ENCODE peak calls at places on chromosomes 13 and 19, in five cellular contexts. K is ELF-1, D is nucleus accumbens, Y is GM12865, C is midbrain. F is an unnamed sample.

GRCh38 chr19:611506-611869 is 21.8 kb downstream of the HCN2 start:
- DNase-seq in Y (peak; percentile 54), K (no peak), C (no peak), D (no peak), F (peak; percentile 46)

GRCh38 chr19:1387684-1388636 is 4.3 kb downstream of the NDUFS7 start:
- DNase-seq in C (no peak), K (no peak), Y (no peak), D (peak; percentile 39), F (no peak)

GRCh38 chr13:72716776-72717175 is 10.7 kb downstream of the MZT1 start:
- DNase-seq in D (no peak), Y (no peak), C (no peak), K (no peak), F (no peak)

GRCh38 chr13:30818323-30818960 is 83.1 kb downstream of the ALOX5AP start:
- DNase-seq in Y (no peak), K (no peak), C (no peak), D (no peak), F (peak; percentile 58)

GRCh38 chr19:48196933-48197665 is 26.6 kb downstream of the ZSWIM9 start:
- DNase-seq in D (no peak), K (peak; percentile 22), Y (no peak), C (no peak), F (no peak)

GRCh38 chr13:50474094-50474654 is 369.3 kb downstream of the DLEU7 start:
- DNase-seq in Y (no peak), D (no peak), K (no peak), C (no peak), F (no peak)

GRCh38 chr19:2428027-2428690 is 773 bp upstream of the TIMM13 start:
- DNase-seq in K (peak; percentile 79), C (peak; percentile 23), Y (no peak), D (no peak), F (peak; percentile 66)

GRCh38 chr19:45123440-45123850 is 30.5 kb downstream of the PPP1R37 start:
- DNase-seq in C (no peak), Y (no peak), K (peak; percentile 91), D (no peak), F (peak; percentile 90)

GRCh38 chr13:79386125-79386822 is 19.8 kb downstream of the RBM26 start:
- DNase-seq in C (no peak), Y (peak; percentile 22), D (no peak), K (no peak), F (no peak)

GRCh38 chr13:75685239-75685697 is 49.1 kb downstream of the LMO7 start:
- DNase-seq in C (no peak), K (peak; percentile 87), D (no peak), Y (no peak), F (peak; percentile 92)

GRCh38 chr13:106919638-106920037 is 351.7 kb upstream of the ARGLU1 start:
- DNase-seq in Y (no peak), D (no peak), C (no peak), K (peak; percentile 35), F (no peak)

GRCh38 chr19:50705422-50706019 is 14.1 kb downstream of the SHANK1 start:
- DNase-seq in D (no peak), K (peak; percentile 81), C (no peak), Y (peak; percentile 69), F (peak; percentile 82)

GRCh38 chr19:29267701-29268100 is 54.8 kb upstream of the UQCRFS1 start:
- DNase-seq in C (no peak), Y (no peak), K (no peak), D (no peak), F (no peak)

GRCh38 chr19:10644351-10645007 is 9.7 kb upstream of the ILF3 start:
- DNase-seq in C (peak; percentile 88), Y (peak; percentile 86), D (peak; percentile 52), K (peak; percentile 89), F (peak; percentile 94)

GRCh38 chr13:37306778-37307544 is 201.5 kb upstream of the CSNK1A1L start:
- DNase-seq in K (no peak), D (no peak), C (no peak), Y (no peak), F (no peak)

GRCh38 chr13:45691667-45692066 is 10.5 kb upstream of the CBY2 start:
- DNase-seq in K (no peak), C (no peak), D (no peak), Y (no peak), F (no peak)

GRCh38 chr19:47003611-47003935 is 16.1 kb upstream of the NPAS1 start:
- DNase-seq in C (no peak), D (no peak), Y (no peak), K (peak; percentile 55), F (no peak)

GRCh38 chr13:59356607-59357006 is 807.1 kb downstream of the DIAPH3 start:
- DNase-seq in C (no peak), Y (peak; percentile 5), K (no peak), D (no peak), F (no peak)

GRCh38 chr13:108220042-108220441 is 1.9 kb downstream of the ABHD13 start:
- DNase-seq in C (no peak), Y (peak; percentile 18), K (no peak), D (no peak), F (no peak)

GRCh38 chr13:24995225-24995804 is 100.6 kb upstream of the PABPC3 start:
- DNase-seq in Y (peak; percentile 84), C (peak; percentile 88), K (peak; percentile 80), D (peak; percentile 17), F (peak; percentile 88)

GRCh38 chr19:55447421-55448174 is 4.5 kb upstream of the SHISA7 start:
- DNase-seq in D (peak; percentile 69), Y (no peak), C (peak; percentile 44), K (no peak), F (peak; percentile 68)

GRCh38 chr19:53004242-53004641 is 9.5 kb upstream of the ERVV-1 start:
- DNase-seq in K (peak; percentile 62), C (no peak), D (no peak), Y (no peak), F (no peak)

GRCh38 chr13:99565478-99566124 is 64.3 kb downstream of the TM9SF2 start:
- DNase-seq in Y (no peak), K (peak; percentile 69), D (no peak), C (no peak), F (no peak)

GRCh38 chr19:827710-828321 is at the start of gene AZU1:
- DNase-seq in K (no peak), Y (no peak), D (no peak), C (no peak), F (no peak)

GRCh38 chr13:40969169-40969901 is 49.8 kb downstream of the ELF1 start:
- DNase-seq in D (no peak), Y (peak; percentile 69), C (no peak), K (no peak), F (no peak)

GRCh38 chr13:113669231-113669870 is 2.3 kb downstream of the GRK1 start:
- DNase-seq in K (no peak), Y (no peak), D (no peak), C (no peak), F (peak; percentile 29)

GRCh38 chr13:111503905-111504695 is 183.7 kb downstream of the TEX29 start:
- DNase-seq in Y (no peak), D (no peak), K (no peak), C (no peak), F (no peak)

GRCh38 chr19:54266133-54266532 is 9.1 kb upstream of the LILRB5 start:
- DNase-seq in Y (peak; percentile 76), K (peak; percentile 90), C (peak; percentile 38), D (no peak), F (peak; percentile 94)

GRCh38 chr13:76425930-76426329 is 460.3 kb downstream of the KCTD12 start:
- DNase-seq in K (no peak), C (no peak), Y (no peak), D (no peak), F (no peak)

GRCh38 chr19:13521066-13521465 is 14.8 kb upstream of the CACNA1A start:
- DNase-seq in K (no peak), D (no peak), Y (no peak), C (no peak), F (no peak)

GRCh38 chr19:7534531-7534980 is 961 bp upstream of the PNPLA6 start:
- DNase-seq in Y (peak; percentile 44), K (peak; percentile 65), C (peak; percentile 71), D (peak; percentile 53), F (peak; percentile 81)

GRCh38 chr13:79404361-79404760 is 1.7 kb downstream of the RBM26 start:
- DNase-seq in Y (peak; percentile 26), K (no peak), C (no peak), D (no peak), F (no peak)

GRCh38 chr19:8585894-8586750 is 8.9 kb upstream of the MYO1F start:
- DNase-seq in C (no peak), D (no peak), Y (peak; percentile 64), K (peak; percentile 87), F (peak; percentile 90)

GRCh38 chr19:35509861-35510625 is 3.4 kb downstream of the DMKN start:
- DNase-seq in Y (peak; percentile 75), D (no peak), C (peak; percentile 55), K (peak; percentile 98), F (peak; percentile 95)